ENCODE peak calls at places on chromosomes 13 and 19, in eight cellular contexts. U, I, Y, S, E, P, K and G are unnamed samples.
A peak's percentile ranks its signal among the peaks of the same experiment; 100 is the strongest.

GRCh38 chr13:49539313-49539712 is 43.6 kb downstream of the PHF11 start:
- DNase-seq in U (no peak), I (no peak), Y (no peak), S (no peak), E (no peak), P (no peak), K (no peak), G (no peak)

GRCh38 chr19:55384576-55385235 is 614 bp upstream of the TMEM238 start:
- DNase-seq in U (peak; percentile 18), I (no peak), Y (no peak), S (no peak), E (no peak), P (peak; percentile 69), K (no peak), G (peak; percentile 31)

GRCh38 chr19:7475665-7476064 is 13.2 kb downstream of the PEX11G start:
- DNase-seq in U (no peak), I (no peak), Y (no peak), S (no peak), E (no peak), P (no peak), K (no peak), G (no peak)

GRCh38 chr13:51317262-51317661 is 22.2 kb upstream of the SERPINE3 start:
- DNase-seq in U (no peak), I (peak; percentile 76), Y (peak; percentile 72), S (no peak), E (no peak), P (no peak), K (no peak), G (no peak)

GRCh38 chr19:56119585-56119978 is 1.5 kb downstream of the ZNF787 start:
- DNase-seq in U (no peak), I (peak; percentile 12), Y (peak; percentile 42), S (no peak), E (no peak), P (no peak), K (peak; percentile 73), G (no peak)

GRCh38 chr19:41882568-41883462 is at the start of gene ARHGEF1:
- DNase-seq in U (no peak), I (peak; percentile 35), Y (peak; percentile 33), S (no peak), E (peak; percentile 41), P (peak; percentile 44), K (peak; percentile 63), G (no peak)

GRCh38 chr13:20923272-20923671 is 20.7 kb upstream of the XPO4 start:
- DNase-seq in U (no peak), I (no peak), Y (no peak), S (no peak), E (no peak), P (no peak), K (no peak), G (no peak)

GRCh38 chr13:60931858-60932546 is 483.6 kb downstream of the PCDH20 start:
- DNase-seq in U (no peak), I (peak; percentile 91), Y (peak; percentile 10), S (no peak), E (no peak), P (no peak), K (no peak), G (no peak)

GRCh38 chr13:25468330-25469178 is 96.8 kb downstream of the ATP8A2 start:
- DNase-seq in U (peak; percentile 29), I (no peak), Y (peak; percentile 54), S (no peak), E (peak; percentile 42), P (peak; percentile 81), K (no peak), G (no peak)

GRCh38 chr19:44050740-44051653 is 839 bp upstream of the ZNF223 start:
- DNase-seq in U (peak; percentile 54), I (no peak), Y (peak; percentile 2), S (no peak), E (peak; percentile 72), P (peak; percentile 5), K (peak; percentile 72), G (peak; percentile 78)

GRCh38 chr13:95457294-95457693 is 95.2 kb upstream of the CLDN10 start:
- DNase-seq in U (no peak), I (no peak), Y (no peak), S (no peak), E (no peak), P (no peak), K (no peak), G (no peak)

GRCh38 chr19:38878575-38879399 is 712 bp upstream of the RINL start:
- DNase-seq in U (no peak), I (no peak), Y (no peak), S (no peak), E (no peak), P (no peak), K (no peak), G (no peak)

GRCh38 chr13:60584976-60585375 is 188.0 kb downstream of the TDRD3 start:
- DNase-seq in U (peak; percentile 8), I (no peak), Y (peak; percentile 54), S (no peak), E (no peak), P (no peak), K (no peak), G (no peak)

GRCh38 chr13:98990701-98991100 is 12.8 kb upstream of the DOCK9 start:
- DNase-seq in U (no peak), I (peak; percentile 32), Y (peak; percentile 78), S (no peak), E (no peak), P (no peak), K (no peak), G (no peak)

GRCh38 chr13:40585911-40586471 is 80.5 kb downstream of the FOXO1 start:
- DNase-seq in U (no peak), I (peak; percentile 81), Y (no peak), S (no peak), E (no peak), P (no peak), K (no peak), G (peak; percentile 55)

GRCh38 chr13:110915874-110916670 is 1.2 kb upstream of the ANKRD10 start:
- DNase-seq in U (peak; percentile 37), I (peak; percentile 31), Y (peak; percentile 78), S (no peak), E (no peak), P (no peak), K (no peak), G (no peak)

GRCh38 chr19:51123381-51124186 is 1.1 kb upstream of the SIGLEC9 start:
- DNase-seq in U (no peak), I (no peak), Y (no peak), S (no peak), E (no peak), P (no peak), K (no peak), G (no peak)

GRCh38 chr13:81106348-81106747 is 765.4 kb upstream of the SPRY2 start:
- DNase-seq in U (no peak), I (no peak), Y (no peak), S (no peak), E (no peak), P (no peak), K (no peak), G (peak; percentile 75)

GRCh38 chr13:40235160-40235796 is 431.2 kb downstream of the FOXO1 start:
- DNase-seq in U (no peak), I (peak; percentile 68), Y (no peak), S (no peak), E (no peak), P (no peak), K (no peak), G (no peak)

GRCh38 chr19:17095141-17095919 is 19.8 kb downstream of the MYO9B start:
- DNase-seq in U (no peak), I (no peak), Y (peak; percentile 58), S (no peak), E (no peak), P (no peak), K (peak; percentile 65), G (no peak)

GRCh38 chr13:30870049-30870884 is 35.8 kb upstream of the MEDAG start:
- DNase-seq in U (no peak), I (peak; percentile 46), Y (peak; percentile 99), S (no peak), E (no peak), P (peak; percentile 28), K (peak; percentile 80), G (peak; percentile 74)

GRCh38 chr13:82654851-82655517 is 1227.3 kb downstream of the SLITRK1 start:
- DNase-seq in U (peak; percentile 8), I (no peak), Y (peak; percentile 67), S (no peak), E (no peak), P (no peak), K (peak; percentile 29), G (no peak)

GRCh38 chr19:41427647-41428480 is 690 bp upstream of the B3GNT8 start:
- DNase-seq in U (no peak), I (no peak), Y (no peak), S (peak; percentile 18), E (peak; percentile 55), P (peak; percentile 39), K (peak; percentile 56), G (no peak)

GRCh38 chr13:23445794-23446193 is 12.3 kb upstream of the SACS start:
- DNase-seq in U (no peak), I (peak; percentile 29), Y (no peak), S (no peak), E (no peak), P (no peak), K (no peak), G (no peak)